ENCODE peak calls at places on chromosomes 16 and 17, in seven cellular contexts. F, M, I, L, C, B and H are unnamed samples. For H3K27me3, the result is how much of the 10 kb centered on the place peaks cover.

GRCh38 chr17:62916684-62917571 is 49.1 kb upstream of the TANC2 start:
- DNase-seq in L (no peak), M (no peak), C (peak), F (no peak), I (no peak), B (no peak), H (no peak)

GRCh38 chr17:57892146-57892819 is 42.4 kb upstream of the MRPS23 start:
- DNase-seq in C (peak), F (peak), L (peak), I (peak), B (peak), M (peak), H (peak)

GRCh38 chr16:29680180-29680598 is 1.2 kb downstream of the QPRT start:
- DNase-seq in L (no peak), F (no peak), B (no peak), I (no peak), M (no peak), C (no peak), H (peak)

GRCh38 chr17:63435681-63436522 is 10.2 kb downstream of the CYB561 start:
- DNase-seq in M (no peak), F (no peak), I (no peak), C (no peak), B (no peak), L (peak), H (peak)

GRCh38 chr16:66800856-66801255 is 528 bp downstream of the TERB1 start:
- DNase-seq in B (no peak), I (no peak), L (no peak), C (no peak), F (no peak), M (no peak), H (no peak)

GRCh38 chr16:87926246-87927194 is 9.8 kb downstream of the CA5A start:
- DNase-seq in F (no peak), I (no peak), C (no peak), M (no peak), B (no peak), L (no peak), H (no peak)

GRCh38 chr16:2490190-2491105 is 15.5 kb downstream of the TBC1D24 start:
- DNase-seq in I (no peak), B (no peak), F (no peak), C (no peak), M (peak), L (no peak), H (no peak)

GRCh38 chr17:42618442-42619150 is 9.1 kb downstream of the TUBG1 start:
- DNase-seq in C (peak), F (no peak), M (peak), L (no peak), B (no peak), I (no peak), H (peak)

GRCh38 chr17:49490271-49490670 is 4.8 kb upstream of the NGFR start:
- DNase-seq in F (no peak), C (no peak), L (no peak), B (no peak), I (no peak), M (no peak), H (no peak)
- H3K27me3 ChIP-seq in F (under half), C (under half), L (under half), B (under half), I (under half), M (under half), H (under half)

GRCh38 chr17:49572806-49573420 is 2.8 kb upstream of the NXPH3 start:
- DNase-seq in C (no peak), M (no peak), F (no peak), L (peak), I (no peak), B (no peak), H (no peak)

GRCh38 chr17:49571764-49572163 is 3.9 kb upstream of the NXPH3 start:
- DNase-seq in C (no peak), L (no peak), I (no peak), F (no peak), B (no peak), M (no peak), H (no peak)

GRCh38 chr17:49572226-49572625 is 3.4 kb upstream of the NXPH3 start:
- DNase-seq in M (no peak), I (no peak), C (no peak), F (no peak), L (peak), B (no peak), H (no peak)

GRCh38 chr17:49570540-49571242 is 5.0 kb upstream of the NXPH3 start:
- DNase-seq in M (no peak), L (peak), B (no peak), F (no peak), C (no peak), I (no peak), H (no peak)

GRCh38 chr17:49571283-49571682 is 4.4 kb upstream of the NXPH3 start:
- DNase-seq in L (no peak), M (no peak), I (no peak), F (no peak), C (no peak), B (no peak), H (no peak)
- H3K27me3 ChIP-seq in L (under half), M (under half), I (under half), F (under half), C (under half), B (under half), H (under half)

DNA sequence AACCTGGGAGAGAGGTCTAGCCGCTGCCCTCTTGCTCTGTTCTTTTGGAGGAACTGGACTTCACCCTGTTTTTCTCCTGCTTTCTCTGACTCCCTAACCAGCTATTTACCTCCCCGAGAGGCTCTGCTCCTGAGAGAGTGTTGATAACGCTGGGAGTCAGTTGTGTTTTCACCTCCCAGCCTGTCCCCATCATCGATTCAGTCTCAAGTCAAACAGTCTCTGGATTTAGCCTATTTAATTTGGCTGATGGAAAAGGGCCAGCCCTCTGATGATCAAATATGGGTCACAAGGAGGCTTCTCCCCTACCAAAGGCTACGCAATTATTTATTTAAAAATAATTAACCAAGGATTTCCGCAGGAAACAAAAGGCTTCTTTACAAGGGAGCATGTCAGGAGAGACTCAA is 31.8 kb downstream of the HNF1B start:
- DNase-seq in M (no peak), B (no peak), L (no peak), I (no peak), F (no peak), C (no peak), H (no peak)
- H3K27me3 ChIP-seq in M (under half), B (under half), L (under half), I (under half), F (under half), C (under half), H (under half)

GRCh38 chr17:8110456-8110804 is 7.9 kb downstream of the ALOXE3 start:
- DNase-seq in L (no peak), B (no peak), F (no peak), M (no peak), I (no peak), C (no peak), H (no peak)
- H3K27me3 ChIP-seq in L (under half), B (under half), F (under half), M (under half), I (under half), C (under half), H (under half)